ENCODE peak calls at places on chromosomes 3 and 15, in ten cellular contexts. D, J, W, K, O, E, G, T, Q and N are unnamed samples.

GRCh38 chr3:99499235-99499798 is 139.1 kb upstream of the COL8A1 start:
- DNase-seq in D (no peak), J (no peak), W (no peak), K (peak), O (peak), E (peak), G (peak), T (no peak), Q (no peak), N (no peak)

GRCh38 chr3:15262021-15262420 is 56.0 kb downstream of the CAPN7 start:
- DNase-seq in D (no peak), J (no peak), W (no peak), K (no peak), O (peak), E (no peak), G (no peak), T (no peak), Q (no peak), N (no peak)

GRCh38 chr15:90401499-90401898 is 13.5 kb downstream of the IQGAP1 start:
- DNase-seq in D (no peak), J (no peak), W (no peak), K (no peak), O (no peak), E (no peak), G (no peak), T (no peak), Q (no peak), N (no peak)

GRCh38 chr15:68598171-68599152 is 19.7 kb downstream of the CORO2B start:
- DNase-seq in D (no peak), J (no peak), W (no peak), K (no peak), O (no peak), E (no peak), G (no peak), T (no peak), Q (no peak), N (no peak)

GRCh38 chr15:27949089-27949488 is 150.0 kb downstream of the OCA2 start:
- DNase-seq in D (no peak), J (no peak), W (no peak), K (no peak), O (no peak), E (no peak), G (no peak), T (no peak), Q (no peak), N (no peak)

GRCh38 chr3:154285221-154285620 is 39.1 kb downstream of the DHX36 start:
- DNase-seq in D (no peak), J (no peak), W (no peak), K (no peak), O (no peak), E (no peak), G (no peak), T (no peak), Q (no peak), N (no peak)

GRCh38 chr3:32703491-32703968 is 18.5 kb downstream of the CNOT10 start:
- DNase-seq in D (no peak), J (no peak), W (no peak), K (no peak), O (no peak), E (no peak), G (no peak), T (no peak), Q (no peak), N (no peak)

GRCh38 chr3:135136361-135137100 is 341.5 kb downstream of the EPHB1 start:
- DNase-seq in D (no peak), J (no peak), W (no peak), K (no peak), O (no peak), E (no peak), G (no peak), T (no peak), Q (no peak), N (no peak)

GRCh38 chr3:9978664-9979349 is 7.8 kb downstream of the EMC3 start:
- DNase-seq in D (no peak), J (no peak), W (no peak), K (no peak), O (no peak), E (no peak), G (no peak), T (no peak), Q (no peak), N (peak)

DNA sequence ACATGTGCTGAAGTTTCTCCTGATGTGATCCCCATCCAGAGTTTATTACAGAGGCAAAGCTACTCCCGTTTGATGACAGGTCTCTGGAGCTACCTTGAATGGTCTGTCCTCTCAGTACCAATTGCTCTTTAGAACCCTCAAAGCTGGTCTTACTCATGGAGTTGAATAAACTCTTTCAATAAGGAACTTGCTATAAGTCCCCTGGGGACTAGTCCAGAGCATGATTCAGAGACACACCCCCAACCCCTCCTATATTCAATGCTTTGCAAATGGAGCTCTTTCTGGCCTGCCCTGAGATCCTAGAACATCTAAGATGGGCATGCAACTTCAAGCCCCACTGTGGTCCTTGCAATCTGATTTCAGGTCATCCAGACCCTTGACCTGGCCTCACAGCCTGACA is 23.9 kb upstream of the TPM1 start:
- DNase-seq in D (no peak), J (no peak), W (no peak), K (no peak), O (no peak), E (no peak), G (peak), T (no peak), Q (no peak), N (no peak)
- H3K27ac ChIP-seq in D (no peak), J (no peak), W (no peak), K (peak), O (no peak), E (no peak), G (no peak), T (no peak), Q (no peak), N (no peak)

DNA sequence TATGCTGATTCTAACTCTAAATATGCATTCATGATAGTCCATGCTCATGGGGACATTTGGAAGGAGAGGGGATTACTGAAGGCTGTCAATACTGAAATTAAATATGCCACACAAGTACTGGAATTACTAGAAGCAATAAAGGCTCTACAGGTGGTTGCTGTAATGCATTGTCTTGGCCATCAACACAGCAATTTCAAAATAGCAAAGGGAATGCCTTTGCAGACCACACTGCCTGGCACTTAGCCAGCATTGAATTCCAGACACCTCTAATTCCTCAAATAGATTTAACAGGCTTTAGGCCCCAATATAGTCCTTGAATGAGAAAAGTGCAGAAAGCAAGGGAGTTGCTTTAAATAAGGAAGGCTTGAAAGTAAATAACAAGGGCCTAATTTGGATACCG is 115.8 kb upstream of the PLCL2 start:
- DNase-seq in D (no peak), J (no peak), W (no peak), K (peak), O (no peak), E (no peak), G (peak), T (no peak), Q (no peak), N (no peak)
- H3K27ac ChIP-seq in D (no peak), J (no peak), W (no peak), K (no peak), O (no peak), E (no peak), G (no peak), T (no peak), Q (no peak), N (no peak)

GRCh38 chr3:30512596-30512995 is 93.8 kb upstream of the TGFBR2 start:
- DNase-seq in D (no peak), J (no peak), W (no peak), K (no peak), O (no peak), E (no peak), G (no peak), T (no peak), Q (no peak), N (no peak)

GRCh38 chr3:30508319-30508718 is 98.1 kb upstream of the TGFBR2 start:
- DNase-seq in D (no peak), J (no peak), W (no peak), K (no peak), O (no peak), E (no peak), G (no peak), T (no peak), Q (no peak), N (no peak)

GRCh38 chr3:30513374-30514152 is 92.8 kb upstream of the TGFBR2 start:
- DNase-seq in D (no peak), J (no peak), W (no peak), K (no peak), O (no peak), E (no peak), G (no peak), T (no peak), Q (no peak), N (no peak)

GRCh38 chr3:30510596-30510995 is 95.8 kb upstream of the TGFBR2 start:
- DNase-seq in D (no peak), J (no peak), W (no peak), K (no peak), O (no peak), E (no peak), G (peak), T (no peak), Q (no peak), N (no peak)

GRCh38 chr3:30511524-30512278 is 94.7 kb upstream of the TGFBR2 start:
- DNase-seq in D (no peak), J (no peak), W (peak), K (peak), O (no peak), E (no peak), G (peak), T (no peak), Q (no peak), N (no peak)
- H3K27ac ChIP-seq in D (peak), J (no peak), W (peak), K (no peak), O (peak), E (no peak), G (peak), T (no peak), Q (no peak), N (no peak)

GRCh38 chr3:53122255-53122932 is 7.8 kb downstream of the RFT1 start:
- DNase-seq in D (no peak), J (no peak), W (no peak), K (no peak), O (no peak), E (no peak), G (no peak), T (no peak), Q (no peak), N (no peak)
- H3K27ac ChIP-seq in D (no peak), J (no peak), W (no peak), K (no peak), O (no peak), E (no peak), G (no peak), T (no peak), Q (no peak), N (no peak)

GRCh38 chr15:70826634-70827033 is 27.3 kb downstream of the LARP6 start:
- DNase-seq in D (peak), J (no peak), W (no peak), K (peak), O (peak), E (no peak), G (peak), T (no peak), Q (no peak), N (peak)

GRCh38 chr15:70827721-70828120 is 26.2 kb downstream of the LARP6 start:
- DNase-seq in D (no peak), J (no peak), W (no peak), K (no peak), O (no peak), E (no peak), G (no peak), T (no peak), Q (no peak), N (no peak)

GRCh38 chr15:70830615-70831014 is 23.3 kb downstream of the LARP6 start:
- DNase-seq in D (no peak), J (no peak), W (no peak), K (no peak), O (no peak), E (no peak), G (no peak), T (no peak), Q (no peak), N (no peak)

GRCh38 chr15:70829366-70830166 is 24.4 kb downstream of the LARP6 start:
- DNase-seq in D (no peak), J (no peak), W (no peak), K (no peak), O (no peak), E (no peak), G (no peak), T (no peak), Q (no peak), N (no peak)

GRCh38 chr15:70825841-70826240 is 28.1 kb downstream of the LARP6 start:
- DNase-seq in D (no peak), J (no peak), W (no peak), K (no peak), O (no peak), E (no peak), G (no peak), T (no peak), Q (no peak), N (no peak)
- H3K27ac ChIP-seq in D (no peak), J (no peak), W (no peak), K (peak), O (peak), E (no peak), G (no peak), T (no peak), Q (no peak), N (peak)

GRCh38 chr3:184672335-184672734 is 39.5 kb downstream of the MAGEF1 start:
- DNase-seq in D (no peak), J (no peak), W (no peak), K (no peak), O (no peak), E (no peak), G (no peak), T (no peak), Q (no peak), N (no peak)
- H3K27ac ChIP-seq in D (no peak), J (no peak), W (no peak), K (no peak), O (no peak), E (no peak), G (no peak), T (no peak), Q (no peak), N (peak)

GRCh38 chr15:50055333-50056278 is 63.4 kb downstream of the ATP8B4 start:
- DNase-seq in D (no peak), J (no peak), W (peak), K (no peak), O (no peak), E (no peak), G (peak), T (no peak), Q (no peak), N (no peak)
- H3K27ac ChIP-seq in D (peak), J (no peak), W (peak), K (no peak), O (peak), E (no peak), G (peak), T (no peak), Q (no peak), N (peak)

GRCh38 chr3:126487151-126487771 is 11.6 kb upstream of the ZXDC start:
- DNase-seq in D (no peak), J (peak), W (no peak), K (no peak), O (no peak), E (peak), G (no peak), T (no peak), Q (no peak), N (no peak)
- H3K27ac ChIP-seq in D (no peak), J (no peak), W (no peak), K (no peak), O (no peak), E (no peak), G (no peak), T (no peak), Q (no peak), N (no peak)

GRCh38 chr3:136353461-136353860 is 103.3 kb downstream of the PCCB start:
- DNase-seq in D (no peak), J (no peak), W (no peak), K (no peak), O (no peak), E (no peak), G (no peak), T (no peak), Q (no peak), N (no peak)

GRCh38 chr3:136351351-136351750 is 101.2 kb downstream of the PCCB start:
- DNase-seq in D (no peak), J (no peak), W (no peak), K (no peak), O (no peak), E (no peak), G (no peak), T (no peak), Q (no peak), N (no peak)

GRCh38 chr3:136351905-136352304 is 101.8 kb downstream of the PCCB start:
- DNase-seq in D (no peak), J (no peak), W (no peak), K (no peak), O (no peak), E (no peak), G (no peak), T (no peak), Q (no peak), N (no peak)

GRCh38 chr3:136350557-136350956 is 100.4 kb downstream of the PCCB start:
- DNase-seq in D (no peak), J (no peak), W (peak), K (no peak), O (no peak), E (no peak), G (peak), T (no peak), Q (no peak), N (no peak)

DNA sequence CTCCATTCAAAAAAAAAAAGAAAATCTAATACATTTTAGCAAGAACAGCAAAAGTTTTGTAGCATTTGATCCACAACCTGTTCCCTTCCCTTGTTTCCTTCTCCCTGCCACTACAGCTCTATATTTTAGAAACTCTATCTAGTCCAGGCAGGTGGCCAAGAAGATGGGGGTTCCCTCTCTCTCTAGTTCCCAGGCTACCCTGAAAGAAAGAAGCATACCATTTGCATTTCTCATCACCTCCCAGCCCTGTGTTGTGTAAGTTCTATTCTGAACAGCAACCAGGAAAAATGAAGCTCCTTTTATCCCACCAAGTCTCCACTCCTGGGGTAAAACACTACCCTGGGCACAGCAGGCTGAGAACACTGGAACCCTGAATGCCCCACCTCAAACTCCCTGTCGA is 100.0 kb downstream of the PCCB start:
- DNase-seq in D (peak), J (no peak), W (peak), K (peak), O (no peak), E (no peak), G (peak), T (no peak), Q (no peak), N (no peak)
- H3K27ac ChIP-seq in D (peak), J (no peak), W (peak), K (peak), O (peak), E (no peak), G (peak), T (no peak), Q (no peak), N (peak)

GRCh38 chr3:4712109-4712508 is 219.0 kb downstream of the ITPR1 start:
- DNase-seq in D (no peak), J (no peak), W (no peak), K (peak), O (no peak), E (no peak), G (no peak), T (no peak), Q (no peak), N (no peak)
- H3K27ac ChIP-seq in D (peak), J (no peak), W (no peak), K (peak), O (no peak), E (no peak), G (no peak), T (no peak), Q (no peak), N (peak)